ENCODE peak calls at places on chromosomes 12 and 14, in five cellular contexts. One of them, this sample, is unnamed.

GRCh38 chr14:76268013-76268376 is 107.9 kb upstream of the ESRRB start:
- DNase-seq in activated effector memory CD4-positive, alpha-beta T cell treated with anti-CD3 and anti-CD28 coated beads, Interleukin-2, amount 50 U/mL, for 16 hours: no peak
- DNase-seq in NCI-H2081: no peak
- DNase-seq in activated naive CD8-positive, alpha-beta T cell treated with anti-CD3 and anti-CD28 coated beads, Interleukin-2, amount 50 U/mL, for 24 hours: no peak
- DNase-seq in left cardiac atrium: no peak
- DNase-seq in this sample: no peak

GRCh38 chr12:112750971-112751370 is 40.6 kb upstream of the RPH3A start:
- DNase-seq in activated naive CD8-positive, alpha-beta T cell treated with anti-CD3 and anti-CD28 coated beads, Interleukin-2, amount 50 U/mL, for 24 hours: no peak
- DNase-seq in NCI-H2081: no peak
- DNase-seq in activated effector memory CD4-positive, alpha-beta T cell treated with anti-CD3 and anti-CD28 coated beads, Interleukin-2, amount 50 U/mL, for 16 hours: no peak
- DNase-seq in left cardiac atrium: no peak
- DNase-seq in this sample: no peak

GRCh38 chr12:62600038-62600437 is 133.4 kb downstream of the MON2 start:
- DNase-seq in activated effector memory CD4-positive, alpha-beta T cell treated with anti-CD3 and anti-CD28 coated beads, Interleukin-2, amount 50 U/mL, for 16 hours: no peak
- DNase-seq in NCI-H2081: no peak
- DNase-seq in left cardiac atrium: no peak
- DNase-seq in activated naive CD8-positive, alpha-beta T cell treated with anti-CD3 and anti-CD28 coated beads, Interleukin-2, amount 50 U/mL, for 24 hours: no peak
- DNase-seq in this sample: peak

GRCh38 chr12:76927170-76927784 is 48.5 kb upstream of the CSRP2 start:
- DNase-seq in activated naive CD8-positive, alpha-beta T cell treated with anti-CD3 and anti-CD28 coated beads, Interleukin-2, amount 50 U/mL, for 24 hours: peak
- DNase-seq in left cardiac atrium: peak
- DNase-seq in activated effector memory CD4-positive, alpha-beta T cell treated with anti-CD3 and anti-CD28 coated beads, Interleukin-2, amount 50 U/mL, for 16 hours: no peak
- DNase-seq in NCI-H2081: peak
- DNase-seq in this sample: peak

GRCh38 chr14:55448146-55448614 is 7.8 kb upstream of the TBPL2 start:
- DNase-seq in activated effector memory CD4-positive, alpha-beta T cell treated with anti-CD3 and anti-CD28 coated beads, Interleukin-2, amount 50 U/mL, for 16 hours: no peak
- DNase-seq in activated naive CD8-positive, alpha-beta T cell treated with anti-CD3 and anti-CD28 coated beads, Interleukin-2, amount 50 U/mL, for 24 hours: peak
- DNase-seq in left cardiac atrium: peak
- DNase-seq in NCI-H2081: no peak
- DNase-seq in this sample: peak

GRCh38 chr14:56211844-56212243 is 93.6 kb downstream of the PELI2 start:
- DNase-seq in activated effector memory CD4-positive, alpha-beta T cell treated with anti-CD3 and anti-CD28 coated beads, Interleukin-2, amount 50 U/mL, for 16 hours: no peak
- DNase-seq in NCI-H2081: no peak
- DNase-seq in activated naive CD8-positive, alpha-beta T cell treated with anti-CD3 and anti-CD28 coated beads, Interleukin-2, amount 50 U/mL, for 24 hours: no peak
- DNase-seq in left cardiac atrium: no peak
- DNase-seq in this sample: no peak

GRCh38 chr14:64234877-64235651 is 59.1 kb downstream of the ESR2 start:
- DNase-seq in activated effector memory CD4-positive, alpha-beta T cell treated with anti-CD3 and anti-CD28 coated beads, Interleukin-2, amount 50 U/mL, for 16 hours: no peak
- DNase-seq in NCI-H2081: peak
- DNase-seq in left cardiac atrium: no peak
- DNase-seq in activated naive CD8-positive, alpha-beta T cell treated with anti-CD3 and anti-CD28 coated beads, Interleukin-2, amount 50 U/mL, for 24 hours: no peak
- DNase-seq in this sample: no peak

GRCh38 chr14:69263364-69263763 is 3.4 kb downstream of the GALNT16 start:
- DNase-seq in NCI-H2081: no peak
- DNase-seq in activated naive CD8-positive, alpha-beta T cell treated with anti-CD3 and anti-CD28 coated beads, Interleukin-2, amount 50 U/mL, for 24 hours: no peak
- DNase-seq in activated effector memory CD4-positive, alpha-beta T cell treated with anti-CD3 and anti-CD28 coated beads, Interleukin-2, amount 50 U/mL, for 16 hours: no peak
- DNase-seq in left cardiac atrium: peak
- DNase-seq in this sample: no peak

GRCh38 chr12:108793756-108794441 is 62.6 kb upstream of the CORO1C start:
- DNase-seq in NCI-H2081: no peak
- DNase-seq in activated effector memory CD4-positive, alpha-beta T cell treated with anti-CD3 and anti-CD28 coated beads, Interleukin-2, amount 50 U/mL, for 16 hours: no peak
- DNase-seq in left cardiac atrium: no peak
- DNase-seq in activated naive CD8-positive, alpha-beta T cell treated with anti-CD3 and anti-CD28 coated beads, Interleukin-2, amount 50 U/mL, for 24 hours: no peak
- DNase-seq in this sample: no peak

GRCh38 chr12:98821232-98821631 is 176.1 kb downstream of the APAF1 start:
- DNase-seq in activated effector memory CD4-positive, alpha-beta T cell treated with anti-CD3 and anti-CD28 coated beads, Interleukin-2, amount 50 U/mL, for 16 hours: no peak
- DNase-seq in NCI-H2081: no peak
- DNase-seq in activated naive CD8-positive, alpha-beta T cell treated with anti-CD3 and anti-CD28 coated beads, Interleukin-2, amount 50 U/mL, for 24 hours: no peak
- DNase-seq in left cardiac atrium: no peak
- DNase-seq in this sample: no peak

GRCh38 chr12:84974177-84974815 is 61.7 kb upstream of the SLC6A15 start:
- DNase-seq in activated naive CD8-positive, alpha-beta T cell treated with anti-CD3 and anti-CD28 coated beads, Interleukin-2, amount 50 U/mL, for 24 hours: no peak
- DNase-seq in left cardiac atrium: no peak
- DNase-seq in NCI-H2081: no peak
- DNase-seq in activated effector memory CD4-positive, alpha-beta T cell treated with anti-CD3 and anti-CD28 coated beads, Interleukin-2, amount 50 U/mL, for 16 hours: no peak
- DNase-seq in this sample: no peak

GRCh38 chr14:29463727-29464370 is 463.8 kb downstream of the PRKD1 start:
- DNase-seq in NCI-H2081: peak
- DNase-seq in activated effector memory CD4-positive, alpha-beta T cell treated with anti-CD3 and anti-CD28 coated beads, Interleukin-2, amount 50 U/mL, for 16 hours: no peak
- DNase-seq in left cardiac atrium: no peak
- DNase-seq in activated naive CD8-positive, alpha-beta T cell treated with anti-CD3 and anti-CD28 coated beads, Interleukin-2, amount 50 U/mL, for 24 hours: no peak
- DNase-seq in this sample: no peak

GRCh38 chr12:81284137-81284536 is 206.3 kb downstream of the ACSS3 start:
- DNase-seq in left cardiac atrium: no peak
- DNase-seq in NCI-H2081: no peak
- DNase-seq in activated effector memory CD4-positive, alpha-beta T cell treated with anti-CD3 and anti-CD28 coated beads, Interleukin-2, amount 50 U/mL, for 16 hours: no peak
- DNase-seq in activated naive CD8-positive, alpha-beta T cell treated with anti-CD3 and anti-CD28 coated beads, Interleukin-2, amount 50 U/mL, for 24 hours: no peak
- DNase-seq in this sample: no peak

GRCh38 chr12:124913474-124914391 is 717 bp downstream of the UBC start:
- DNase-seq in activated effector memory CD4-positive, alpha-beta T cell treated with anti-CD3 and anti-CD28 coated beads, Interleukin-2, amount 50 U/mL, for 16 hours: peak
- DNase-seq in NCI-H2081: no peak
- DNase-seq in activated naive CD8-positive, alpha-beta T cell treated with anti-CD3 and anti-CD28 coated beads, Interleukin-2, amount 50 U/mL, for 24 hours: peak
- DNase-seq in left cardiac atrium: peak
- DNase-seq in this sample: peak

GRCh38 chr12:6362383-6362782 is 13.0 kb downstream of the SCNN1A start:
- DNase-seq in NCI-H2081: no peak
- DNase-seq in activated naive CD8-positive, alpha-beta T cell treated with anti-CD3 and anti-CD28 coated beads, Interleukin-2, amount 50 U/mL, for 24 hours: no peak
- DNase-seq in left cardiac atrium: no peak
- DNase-seq in activated effector memory CD4-positive, alpha-beta T cell treated with anti-CD3 and anti-CD28 coated beads, Interleukin-2, amount 50 U/mL, for 16 hours: no peak
- DNase-seq in this sample: no peak

GRCh38 chr12:12947902-12948301 is 4.1 kb downstream of the GPRC5D start:
- DNase-seq in left cardiac atrium: no peak
- DNase-seq in NCI-H2081: no peak
- DNase-seq in activated naive CD8-positive, alpha-beta T cell treated with anti-CD3 and anti-CD28 coated beads, Interleukin-2, amount 50 U/mL, for 24 hours: no peak
- DNase-seq in activated effector memory CD4-positive, alpha-beta T cell treated with anti-CD3 and anti-CD28 coated beads, Interleukin-2, amount 50 U/mL, for 16 hours: no peak
- DNase-seq in this sample: no peak

GRCh38 chr14:98244162-98244948 is 1027.6 kb downstream of the BCL11B start:
- DNase-seq in activated effector memory CD4-positive, alpha-beta T cell treated with anti-CD3 and anti-CD28 coated beads, Interleukin-2, amount 50 U/mL, for 16 hours: no peak
- DNase-seq in activated naive CD8-positive, alpha-beta T cell treated with anti-CD3 and anti-CD28 coated beads, Interleukin-2, amount 50 U/mL, for 24 hours: no peak
- DNase-seq in NCI-H2081: no peak
- DNase-seq in left cardiac atrium: no peak
- DNase-seq in this sample: no peak

GRCh38 chr12:116713529-116713928 is 24.3 kb downstream of the SPRING1 start:
- DNase-seq in NCI-H2081: no peak
- DNase-seq in activated effector memory CD4-positive, alpha-beta T cell treated with anti-CD3 and anti-CD28 coated beads, Interleukin-2, amount 50 U/mL, for 16 hours: no peak
- DNase-seq in left cardiac atrium: no peak
- DNase-seq in activated naive CD8-positive, alpha-beta T cell treated with anti-CD3 and anti-CD28 coated beads, Interleukin-2, amount 50 U/mL, for 24 hours: no peak
- DNase-seq in this sample: no peak

GRCh38 chr14:68891851-68892660 is 87.0 kb downstream of the ACTN1 start:
- DNase-seq in left cardiac atrium: no peak
- DNase-seq in activated naive CD8-positive, alpha-beta T cell treated with anti-CD3 and anti-CD28 coated beads, Interleukin-2, amount 50 U/mL, for 24 hours: no peak
- DNase-seq in activated effector memory CD4-positive, alpha-beta T cell treated with anti-CD3 and anti-CD28 coated beads, Interleukin-2, amount 50 U/mL, for 16 hours: peak
- DNase-seq in NCI-H2081: no peak
- DNase-seq in this sample: no peak

GRCh38 chr14:53360821-53361220 is 207.7 kb upstream of the DDHD1 start:
- DNase-seq in NCI-H2081: no peak
- DNase-seq in activated effector memory CD4-positive, alpha-beta T cell treated with anti-CD3 and anti-CD28 coated beads, Interleukin-2, amount 50 U/mL, for 16 hours: no peak
- DNase-seq in left cardiac atrium: no peak
- DNase-seq in activated naive CD8-positive, alpha-beta T cell treated with anti-CD3 and anti-CD28 coated beads, Interleukin-2, amount 50 U/mL, for 24 hours: no peak
- DNase-seq in this sample: no peak

This sample was measured in K562.